ENCODE peak calls at places on chromosomes 4 and X, in seven cellular contexts. W, Q, H, M, G, O and R are unnamed samples.

GRCh38 chr4:47705326-47705981 is 132.4 kb downstream of the CORIN start:
- DNase-seq in H (no peak), W (no peak), O (no peak), Q (no peak), M (peak), G (no peak), R (no peak)

GRCh38 chr4:75633846-75634245 is 3.5 kb upstream of the CDKL2 start:
- DNase-seq in O (no peak), W (no peak), M (no peak), H (no peak), G (no peak), Q (no peak), R (no peak)

GRCh38 chrX:17706676-17707075 is 30.6 kb upstream of the SCML1 start:
- DNase-seq in O (no peak), W (no peak), Q (no peak), M (no peak), H (no peak), G (no peak), R (no peak)

GRCh38 chr4:49516796-49517195 is 530.7 kb downstream of the CWH43 start:
- DNase-seq in O (no peak), M (no peak), Q (no peak), H (peak), G (no peak), W (no peak), R (no peak)

GRCh38 chr4:158015241-158015640 is 157.6 kb downstream of the GASK1B start:
- DNase-seq in M (no peak), W (no peak), G (no peak), H (no peak), O (no peak), Q (no peak), R (no peak)

GRCh38 chr4:167183036-167183435 is 51.3 kb downstream of the SPOCK3 start:
- DNase-seq in M (no peak), O (no peak), Q (no peak), W (no peak), G (no peak), H (no peak), R (no peak)

GRCh38 chrX:115576676-115577075 is 15.7 kb downstream of the PLS3 start:
- DNase-seq in W (no peak), M (no peak), Q (no peak), G (no peak), O (no peak), H (no peak), R (no peak)

GRCh38 chrX:17065100-17065499 is 118.6 kb downstream of the REPS2 start:
- DNase-seq in G (no peak), O (no peak), Q (no peak), W (no peak), H (no peak), M (no peak), R (no peak)

GRCh38 chr4:40629401-40630334 is at the start of gene RBM47:
- DNase-seq in H (peak), Q (peak), O (peak), W (peak), G (peak), M (peak), R (peak)

GRCh38 chr4:143514432-143514831 is 930 bp downstream of the SMARCA5 start:
- DNase-seq in Q (peak), W (peak), O (peak), G (peak), H (peak), M (peak), R (no peak)

GRCh38 chr4:113106076-113106475 is 56.6 kb downstream of the ANK2 start:
- DNase-seq in W (no peak), Q (no peak), O (no peak), M (no peak), H (no peak), G (no peak), R (no peak)

GRCh38 chr4:140176735-140177134 is 22.8 kb upstream of the MAML3 start:
- DNase-seq in G (no peak), M (no peak), O (no peak), H (no peak), W (no peak), Q (no peak), R (peak)

GRCh38 chr4:16124232-16124631 is 40.4 kb upstream of the PROM1 start:
- DNase-seq in M (no peak), G (no peak), Q (no peak), O (no peak), H (no peak), W (no peak), R (no peak)

GRCh38 chr4:108540536-108540935 is 79.8 kb upstream of the RPL34 start:
- DNase-seq in W (no peak), Q (no peak), H (no peak), M (no peak), G (no peak), O (no peak), R (no peak)

GRCh38 chrX:45164021-45164621 is 36.6 kb downstream of the DIPK2B start:
- DNase-seq in H (no peak), O (no peak), Q (no peak), W (no peak), G (no peak), M (no peak), R (no peak)

GRCh38 chrX:130669233-130669632 is 233.8 kb downstream of the ENOX2 start:
- DNase-seq in Q (no peak), H (no peak), M (no peak), W (no peak), O (no peak), G (no peak), R (peak)

GRCh38 chr4:55729306-55730142 is 90.1 kb upstream of the EXOC1L start:
- DNase-seq in H (no peak), M (no peak), O (no peak), W (no peak), Q (no peak), G (no peak), R (no peak)

GRCh38 chr4:175509320-175509719 is 302.7 kb downstream of the GPM6A start:
- DNase-seq in Q (no peak), H (no peak), W (no peak), M (no peak), G (no peak), O (no peak), R (no peak)

GRCh38 chr4:169163947-169164668 is 106.6 kb downstream of the SH3RF1 start:
- DNase-seq in O (no peak), M (no peak), W (no peak), H (no peak), Q (no peak), G (no peak), R (no peak)

GRCh38 chr4:20359692-20360091 is 108.0 kb downstream of the SLIT2 start:
- DNase-seq in G (no peak), H (no peak), M (no peak), W (no peak), O (no peak), Q (no peak), R (no peak)

GRCh38 chr4:99104153-99104552 is 15.6 kb upstream of the ADH5 start:
- DNase-seq in H (no peak), Q (no peak), G (no peak), O (no peak), W (no peak), M (no peak), R (no peak)

GRCh38 chrX:132833373-132833772 is 125.1 kb downstream of the HS6ST2 start:
- DNase-seq in W (no peak), O (no peak), G (no peak), H (no peak), M (no peak), Q (no peak), R (no peak)

GRCh38 chr4:77881460-77882295 is 19.0 kb downstream of the MRPL1 start:
- DNase-seq in W (no peak), G (no peak), H (no peak), M (no peak), Q (no peak), O (no peak), R (no peak)

GRCh38 chr4:76679691-76680090 is 218.3 kb downstream of the SOWAHB start:
- DNase-seq in Q (no peak), W (no peak), O (no peak), H (no peak), G (no peak), M (no peak), R (no peak)

GRCh38 chr4:41141910-41142309 is 72.4 kb downstream of the APBB2 start:
- DNase-seq in Q (no peak), H (no peak), W (no peak), M (no peak), G (no peak), O (no peak), R (no peak)

GRCh38 chrX:107537815-107538214 is 88.4 kb downstream of the FRMPD3 start:
- DNase-seq in M (no peak), G (no peak), W (no peak), O (no peak), H (no peak), Q (no peak), R (peak)

GRCh38 chrX:68692651-68693050 is 45.2 kb downstream of the STARD8 start:
- DNase-seq in W (no peak), H (no peak), Q (no peak), O (no peak), G (no peak), M (no peak), R (no peak)

GRCh38 chr4:142404191-142404611 is 441.9 kb downstream of the INPP4B start:
- DNase-seq in O (peak), H (no peak), Q (no peak), M (no peak), G (peak), W (no peak), R (no peak)

GRCh38 chr4:7956306-7957112 is 16.8 kb upstream of the AFAP1 start:
- DNase-seq in W (no peak), Q (no peak), H (no peak), M (no peak), G (no peak), O (peak), R (peak)

GRCh38 chr4:43132010-43132582 is 239.6 kb downstream of the GRXCR1 start:
- DNase-seq in M (peak), G (peak), W (no peak), Q (no peak), O (peak), H (no peak), R (peak)

GRCh38 chr4:158371158-158371557 is 150.5 kb upstream of the RXFP1 start:
- DNase-seq in M (no peak), Q (no peak), G (no peak), O (no peak), W (no peak), H (no peak), R (no peak)

GRCh38 chrX:40153335-40154221 is 55.8 kb upstream of the BCOR start:
- DNase-seq in Q (no peak), G (peak), H (peak), M (no peak), O (peak), W (peak), R (peak)

GRCh38 chrX:40154853-40155616 is 57.3 kb upstream of the BCOR start:
- DNase-seq in W (peak), G (peak), O (peak), M (no peak), Q (no peak), H (peak), R (no peak)

GRCh38 chrX:40155617-40156471 is 58.1 kb upstream of the BCOR start:
- DNase-seq in H (peak), W (no peak), G (peak), O (peak), Q (no peak), M (no peak), R (no peak)

GRCh38 chrX:40152706-40153334 is 55.1 kb upstream of the BCOR start:
- DNase-seq in G (peak), O (peak), W (peak), M (no peak), Q (no peak), H (peak), R (peak)

DNA sequence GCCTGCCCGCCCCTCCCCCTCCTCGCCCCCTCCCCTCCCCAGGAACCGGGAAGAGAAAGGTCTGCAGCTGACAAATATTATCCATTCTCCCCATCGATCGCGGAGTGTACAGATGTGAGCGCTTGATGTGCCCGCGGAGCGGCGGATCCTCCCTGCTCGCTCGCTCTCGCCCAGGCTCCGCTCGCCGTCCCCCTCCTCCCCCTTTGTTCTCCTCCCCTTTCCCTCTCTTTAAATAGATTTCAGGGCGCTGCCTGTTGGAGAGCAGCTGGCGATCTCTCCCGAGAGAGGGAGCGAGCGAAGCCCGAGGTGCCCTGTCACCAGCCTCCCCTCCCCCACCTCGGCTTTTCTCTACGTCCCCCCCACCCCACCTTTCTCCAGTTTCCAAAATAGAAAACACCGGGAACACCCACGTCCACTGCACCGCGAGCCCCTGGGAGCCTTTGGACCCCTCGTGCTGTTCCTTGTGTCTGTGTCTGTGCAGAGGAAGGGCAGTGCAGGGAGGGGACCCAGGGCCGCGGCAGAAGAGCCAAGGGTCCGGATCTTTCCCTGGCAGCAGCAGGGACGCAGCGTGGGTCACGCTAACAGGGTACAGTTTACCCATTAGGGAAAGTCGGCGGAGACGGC is 56.6 kb upstream of the BCOR start:
- DNase-seq in W (peak), O (peak), G (peak), Q (no peak), M (no peak), H (peak), R (peak)
- TF ChIP-seq POLR2A in W (no peak), O (no peak), G (no peak), Q (no peak), M (no peak), H (no peak), R (no peak)

GRCh38 chrX:153972368-153973126 is at the start of gene TMEM187:
- DNase-seq in W (peak), M (peak), H (peak), G (peak), Q (peak), O (peak), R (peak)

GRCh38 chrX:153974726-153975286 is 2.3 kb downstream of the TMEM187 start:
- DNase-seq in W (no peak), M (no peak), H (no peak), O (no peak), G (no peak), Q (no peak), R (no peak)

GRCh38 chrX:153971632-153972367 is at the start of gene HCFC1:
- DNase-seq in H (peak), O (peak), W (peak), G (peak), M (peak), Q (peak), R (peak)

GRCh38 chrX:153974003-153974725 is 1.6 kb downstream of the TMEM187 start:
- DNase-seq in W (no peak), G (peak), O (no peak), H (no peak), M (no peak), Q (no peak), R (no peak)

GRCh38 chrX:153973127-153974002 is 811 bp downstream of the TMEM187 start:
- DNase-seq in M (no peak), W (no peak), O (no peak), H (no peak), G (peak), Q (no peak), R (no peak)
- TF ChIP-seq POLR2A in M (no peak), W (no peak), O (no peak), H (no peak), G (no peak), Q (no peak), R (no peak)

GRCh38 chr4:913280-913618 is 18.9 kb downstream of the GAK start:
- DNase-seq in W (no peak), O (no peak), G (no peak), M (no peak), Q (no peak), H (peak), R (no peak)
- TF ChIP-seq POLR2A in W (no peak), O (no peak), G (no peak), M (no peak), Q (no peak), H (no peak), R (no peak)

GRCh38 chr4:152577708-152578421 is 42.0 kb upstream of the FBXW7 start:
- DNase-seq in Q (no peak), W (no peak), H (no peak), G (no peak), M (no peak), O (no peak), R (no peak)
- TF ChIP-seq POLR2A in Q (no peak), W (no peak), H (no peak), G (no peak), M (no peak), O (no peak), R (no peak)